ENCODE peak calls at places on chromosomes 5 and 9, in ten cellular contexts. U, Z, J, B, Y, P, A, M, L and G are unnamed samples.

GRCh38 chr9:17536027-17536426 is 42.8 kb upstream of the SH3GL2 start:
- DNase-seq in A (no peak), L (no peak), B (no peak), P (no peak), U (no peak), M (no peak), Z (no peak), J (no peak), Y (no peak), G (no peak)

GRCh38 chr9:128550770-128551651 is 1.4 kb upstream of the SPTAN1 start:
- DNase-seq in M (no peak), A (no peak), Z (no peak), J (no peak), B (no peak), L (no peak), U (peak; percentile 3), Y (peak; percentile 77), P (peak; percentile 39), G (no peak)

GRCh38 chr9:91995000-91995399 is 45.0 kb upstream of the ROR2 start:
- DNase-seq in M (no peak), J (no peak), B (no peak), Z (no peak), P (no peak), Y (no peak), L (no peak), A (no peak), U (no peak), G (no peak)

GRCh38 chr5:110917161-110917875 is 154.2 kb upstream of the TSLP start:
- DNase-seq in J (no peak), B (no peak), U (no peak), L (no peak), A (no peak), Z (no peak), P (no peak), M (no peak), Y (no peak), G (no peak)

GRCh38 chr5:138927979-138928378 is 52.8 kb upstream of the LRRTM2 start:
- DNase-seq in A (no peak), Z (no peak), M (no peak), J (no peak), L (no peak), U (no peak), Y (peak; percentile 81), B (peak; percentile 86), P (no peak), G (no peak)

GRCh38 chr5:56003633-56004032 is 8.9 kb upstream of the IL6ST start:
- DNase-seq in L (no peak), Y (no peak), J (no peak), A (no peak), P (no peak), U (no peak), B (no peak), M (no peak), Z (no peak), G (no peak)

GRCh38 chr5:36177715-36178556 is 26.0 kb downstream of the SKP2 start:
- DNase-seq in M (no peak), Y (no peak), J (no peak), L (no peak), U (no peak), P (peak; percentile 30), B (no peak), Z (no peak), A (no peak), G (peak; percentile 30)

GRCh38 chr9:14591411-14591810 is 101.8 kb downstream of the ZDHHC21 start:
- DNase-seq in Y (no peak), Z (no peak), M (no peak), P (no peak), L (no peak), A (no peak), B (no peak), U (no peak), J (no peak), G (no peak)

GRCh38 chr5:136018814-136019777 is 9.7 kb upstream of the TGFBI start:
- DNase-seq in M (no peak), U (no peak), Z (no peak), B (no peak), P (no peak), Y (no peak), L (no peak), J (peak; percentile 31), A (no peak), G (no peak)

GRCh38 chr9:131262327-131263032 is 13.8 kb downstream of the FAM78A start:
- DNase-seq in Y (no peak), B (no peak), Z (no peak), J (no peak), L (no peak), U (no peak), P (no peak), M (no peak), A (no peak), G (no peak)

GRCh38 chr9:132584616-132585560 is 2.5 kb downstream of the BARHL1 start:
- DNase-seq in L (no peak), P (no peak), B (no peak), J (no peak), M (no peak), U (no peak), A (no peak), Z (no peak), Y (no peak), G (no peak)

GRCh38 chr9:22052376-22052945 is 43.4 kb upstream of the CDKN2B start:
- DNase-seq in B (no peak), L (no peak), A (no peak), M (no peak), Y (peak; percentile 1), P (no peak), J (no peak), U (peak; percentile 30), Z (no peak), G (no peak)

GRCh38 chr5:65623482-65623881 is 651 bp downstream of the TRIM23 start:
- DNase-seq in Y (no peak), U (no peak), B (no peak), J (no peak), A (no peak), Z (no peak), L (no peak), M (no peak), P (no peak), G (no peak)

GRCh38 chr9:121057821-121058220 is 7.7 kb upstream of the C5 start:
- DNase-seq in B (no peak), U (no peak), A (no peak), Z (no peak), P (no peak), Y (no peak), J (no peak), L (no peak), M (no peak), G (no peak)

GRCh38 chr5:154220625-154221024 is 30.1 kb downstream of the GALNT10 start:
- DNase-seq in U (no peak), Z (no peak), J (no peak), P (no peak), B (no peak), Y (no peak), M (no peak), L (no peak), A (no peak), G (no peak)

GRCh38 chr5:27437594-27438200 is 399.3 kb upstream of the CDH9 start:
- DNase-seq in Z (no peak), J (no peak), A (peak; percentile 4), P (no peak), U (no peak), M (no peak), Y (no peak), B (no peak), L (no peak), G (no peak)

GRCh38 chr5:149261246-149261645 is 10.4 kb upstream of the AFAP1L1 start:
- DNase-seq in Y (no peak), P (no peak), B (peak; percentile 72), L (no peak), Z (no peak), U (no peak), A (no peak), M (no peak), J (no peak), G (no peak)

GRCh38 chr5:135308752-135309151 is 90.3 kb downstream of the MACROH2A1 start:
- DNase-seq in L (no peak), A (no peak), J (no peak), Z (no peak), M (no peak), B (no peak), P (no peak), U (no peak), Y (no peak), G (no peak)

GRCh38 chr5:181166812-181167733 is 19.7 kb downstream of the OR2V2 start:
- DNase-seq in B (no peak), U (no peak), A (no peak), M (no peak), Z (no peak), J (no peak), L (no peak), Y (no peak), P (no peak), G (no peak)

GRCh38 chr9:136318111-136318768 is 9.1 kb upstream of the GPSM1 start:
- DNase-seq in B (no peak), U (no peak), M (no peak), P (no peak), J (no peak), L (no peak), A (no peak), Z (no peak), Y (no peak), G (no peak)

GRCh38 chr9:125929846-125930245 is 182.7 kb downstream of the PBX3 start:
- DNase-seq in P (no peak), Y (no peak), J (no peak), U (no peak), A (no peak), Z (no peak), M (no peak), L (no peak), B (no peak), G (no peak)

GRCh38 chr9:28678097-28678496 is 1104.8 kb upstream of the C9orf72 start:
- DNase-seq in L (no peak), A (no peak), B (no peak), Z (no peak), P (no peak), Y (no peak), U (no peak), J (no peak), M (no peak), G (no peak)

GRCh38 chr5:34622046-34622435 is 34.1 kb upstream of the RAI14 start:
- DNase-seq in P (no peak), Z (no peak), L (no peak), J (no peak), U (no peak), B (no peak), A (no peak), M (no peak), Y (no peak), G (no peak)

GRCh38 chr9:110050925-110051355 is 157.0 kb downstream of the C9orf152 start:
- DNase-seq in Y (no peak), B (no peak), L (no peak), J (no peak), M (no peak), U (no peak), P (no peak), Z (no peak), A (no peak), G (no peak)

GRCh38 chr9:108860354-108860753 is 1.7 kb upstream of the ACTL7A start:
- DNase-seq in L (no peak), B (no peak), P (no peak), U (no peak), M (no peak), Z (no peak), Y (no peak), A (no peak), J (no peak), G (no peak)

GRCh38 chr9:69389437-69389995 is 64.5 kb downstream of the ENTREP1 start:
- DNase-seq in P (no peak), M (no peak), A (no peak), B (no peak), Z (no peak), J (no peak), U (no peak), L (no peak), Y (no peak), G (no peak)

GRCh38 chr5:173963867-173964429 is 25.0 kb upstream of the C5orf47 start:
- DNase-seq in A (peak; percentile 77), J (no peak), M (no peak), B (no peak), P (peak; percentile 75), Z (no peak), L (no peak), U (no peak), Y (peak; percentile 59), G (no peak)

GRCh38 chr9:96136992-96137665 is 164.8 kb downstream of the HSD17B3 start:
- DNase-seq in Y (peak; percentile 66), M (no peak), Z (no peak), B (no peak), P (no peak), A (no peak), U (no peak), J (no peak), L (no peak), G (no peak)